ENCODE peak calls at places on chromosomes 3 and 15, in five cellular contexts. S is cardiac fibroblast, M is chondrocyte, T is IMR-90, K is PC-9. Q is an unnamed sample.

GRCh38 chr3:38651153-38651789 is 1.8 kb upstream of the SCN5A start:
- DNase-seq in S (peak; percentile 61), M (no peak), T (peak; percentile 52), K (no peak), Q (peak; percentile 52)

GRCh38 chr15:49438970-49439631 is 16.1 kb downstream of the FGF7 start:
- DNase-seq in S (no peak), M (no peak), T (no peak), K (no peak), Q (no peak)

GRCh38 chr3:155393316-155393715 is 99.8 kb upstream of the STRIT1 start:
- DNase-seq in S (no peak), M (no peak), T (no peak), K (no peak), Q (no peak)

GRCh38 chr3:177658354-177658753 is 461.1 kb upstream of the TBL1XR1 start:
- DNase-seq in S (no peak), M (no peak), T (no peak), K (no peak), Q (no peak)

GRCh38 chr3:113241292-113242033 is 30.1 kb downstream of the BOC start:
- DNase-seq in S (peak; percentile 19), M (no peak), T (peak; percentile 22), K (no peak), Q (no peak)

GRCh38 chr3:103977417-103977816 is 1389.3 kb upstream of the ALCAM start:
- DNase-seq in S (no peak), M (no peak), T (no peak), K (no peak), Q (no peak)

GRCh38 chr3:50010959-50011358 is 71.0 kb downstream of the RBM6 start:
- DNase-seq in S (peak; percentile 49), M (no peak), T (peak; percentile 62), K (no peak), Q (no peak)

GRCh38 chr3:62597481-62597880 is 224.1 kb upstream of the FEZF2 start:
- DNase-seq in S (no peak), M (no peak), T (no peak), K (no peak), Q (no peak)

GRCh38 chr15:46309914-46310313 is 675.1 kb downstream of the SQOR start:
- DNase-seq in S (no peak), M (no peak), T (no peak), K (no peak), Q (no peak)

DNA sequence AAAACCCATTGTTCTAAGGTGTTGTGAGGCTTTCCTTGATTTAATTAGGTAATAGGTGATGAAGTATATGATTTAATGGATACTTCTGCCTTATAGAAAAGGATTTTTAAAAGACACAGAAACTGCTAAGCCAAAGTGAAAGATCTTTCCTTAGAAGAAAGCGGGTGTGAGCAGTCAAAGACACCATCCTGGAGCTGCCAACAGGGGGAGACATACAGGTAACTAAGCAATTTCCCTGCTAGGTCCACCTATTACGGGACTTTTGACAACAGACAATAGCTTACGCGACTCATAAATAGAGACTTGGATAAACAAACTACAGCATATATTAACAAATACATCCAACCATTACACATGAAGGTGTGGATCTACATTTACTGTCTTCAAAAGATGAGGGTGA is 669.5 kb downstream of the SQOR start:
- DNase-seq in S (peak; percentile 13), M (no peak), T (no peak), K (no peak), Q (no peak)
- TF ChIP-seq CTCF in S (peak; percentile 31), M (peak; percentile 61), T (peak; percentile 20), K (peak; percentile 70), Q (peak; percentile 64)

GRCh38 chr15:40052604-40053003 is 13.6 kb upstream of the SRP14 start:
- DNase-seq in S (no peak), M (no peak), T (no peak), K (peak; percentile 43), Q (no peak)

GRCh38 chr15:40054746-40055575 is 16.0 kb upstream of the SRP14 start:
- DNase-seq in S (peak; percentile 33), M (no peak), T (peak; percentile 82), K (peak; percentile 96), Q (no peak)

GRCh38 chr15:40051616-40052415 is 12.8 kb upstream of the SRP14 start:
- DNase-seq in S (no peak), M (no peak), T (no peak), K (no peak), Q (no peak)

GRCh38 chr15:40054056-40054745 is 15.2 kb upstream of the SRP14 start:
- DNase-seq in S (no peak), M (no peak), T (peak; percentile 31), K (no peak), Q (no peak)

DNA sequence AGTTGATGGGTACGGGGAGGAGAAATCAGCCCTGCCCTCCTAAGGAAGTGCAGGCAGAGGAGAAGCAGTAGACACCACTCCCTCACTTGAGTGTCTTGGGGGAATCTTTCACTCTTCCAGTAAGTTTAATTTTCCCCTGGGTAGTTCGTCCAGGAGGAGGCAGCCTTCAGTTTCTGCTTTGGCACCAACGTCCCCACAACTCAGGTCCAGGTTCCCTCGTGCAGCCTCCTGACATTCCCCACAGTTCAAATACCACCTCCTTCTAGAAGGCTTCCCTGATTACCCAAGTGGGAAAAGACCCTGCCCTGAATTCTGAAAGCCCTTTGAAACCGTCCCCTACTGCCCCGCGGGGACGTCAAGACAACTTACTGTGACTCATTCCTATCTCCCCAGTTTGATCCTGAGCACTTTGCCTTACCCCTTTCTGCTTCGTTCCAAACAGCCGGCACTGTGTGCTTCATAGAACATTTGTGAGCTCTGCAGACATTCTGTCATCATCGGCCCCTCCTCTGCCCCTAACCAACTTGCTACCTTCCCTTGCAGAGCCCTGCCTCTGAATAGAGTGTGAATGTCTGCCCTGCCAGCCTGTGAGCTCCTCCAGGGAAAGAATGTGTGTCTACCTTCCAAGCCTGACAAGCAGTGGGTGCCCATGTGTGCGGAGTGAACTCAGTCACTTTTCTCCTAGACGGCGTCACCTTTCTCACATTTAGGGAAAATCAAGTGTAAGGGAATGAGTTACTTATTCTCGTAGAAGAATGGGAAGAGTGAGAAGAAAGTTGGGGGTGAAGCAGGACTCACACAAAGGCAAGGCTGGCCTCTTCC is 14.5 kb upstream of the SRP14 start:
- DNase-seq in S (no peak), M (no peak), T (no peak), K (no peak), Q (no peak)
- TF ChIP-seq CTCF in S (no peak), M (peak; percentile 63), T (no peak), K (no peak), Q (no peak)

GRCh38 chr3:45832691-45833090 is 9.2 kb downstream of the LZTFL1 start:
- DNase-seq in S (peak; percentile 35), M (no peak), T (peak; percentile 16), K (no peak), Q (no peak)
- TF ChIP-seq CTCF in S (no peak), M (peak; percentile 71), T (peak; percentile 40), K (peak; percentile 52), Q (peak; percentile 52)

DNA sequence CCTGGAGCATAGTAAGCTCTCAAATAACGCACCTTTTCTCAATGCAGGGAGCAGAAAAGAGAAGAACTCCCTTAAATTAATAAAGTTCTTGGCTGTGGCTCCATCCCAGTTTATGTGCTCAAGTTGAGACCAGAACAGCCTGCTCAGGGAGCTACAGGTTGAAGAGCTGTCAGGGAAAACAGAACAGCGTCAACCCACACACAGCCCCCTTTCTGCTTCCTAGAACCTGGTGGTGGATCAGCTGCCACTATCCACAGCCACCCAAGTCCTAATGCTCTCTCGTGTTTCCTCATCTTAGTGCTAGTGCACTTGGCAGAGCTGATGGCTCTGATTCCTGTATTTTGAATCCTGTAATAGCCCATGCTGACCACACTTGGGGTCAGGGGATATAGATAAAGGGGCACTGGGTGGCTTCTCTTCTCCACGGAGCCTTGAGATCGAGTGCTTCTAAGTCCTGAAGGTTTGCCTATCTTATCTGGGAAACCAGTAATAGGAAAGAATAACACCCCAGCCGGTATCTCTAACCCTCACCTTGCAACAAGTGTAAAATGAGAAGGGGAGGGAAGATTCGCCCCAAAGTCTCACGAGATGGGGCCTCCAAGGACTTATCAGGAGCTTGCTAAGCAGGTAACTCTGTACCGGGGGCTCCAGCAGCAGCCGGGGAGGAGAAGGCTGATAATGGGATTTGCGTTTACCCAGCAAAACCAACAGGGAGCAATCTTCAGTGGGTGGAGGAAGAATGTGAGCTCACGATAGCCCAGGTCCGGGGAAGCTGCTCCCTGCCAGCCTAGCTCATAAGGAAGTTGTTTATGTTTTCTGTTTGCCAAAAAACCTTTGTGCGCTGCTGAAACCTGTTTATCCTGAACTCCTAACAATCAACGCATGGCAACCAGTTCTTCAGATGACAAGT is 136.2 kb upstream of the ICE2 start:
- DNase-seq in S (no peak), M (no peak), T (no peak), K (peak; percentile 78), Q (no peak)
- TF ChIP-seq CTCF in S (no peak), M (no peak), T (no peak), K (no peak), Q (no peak)

DNA sequence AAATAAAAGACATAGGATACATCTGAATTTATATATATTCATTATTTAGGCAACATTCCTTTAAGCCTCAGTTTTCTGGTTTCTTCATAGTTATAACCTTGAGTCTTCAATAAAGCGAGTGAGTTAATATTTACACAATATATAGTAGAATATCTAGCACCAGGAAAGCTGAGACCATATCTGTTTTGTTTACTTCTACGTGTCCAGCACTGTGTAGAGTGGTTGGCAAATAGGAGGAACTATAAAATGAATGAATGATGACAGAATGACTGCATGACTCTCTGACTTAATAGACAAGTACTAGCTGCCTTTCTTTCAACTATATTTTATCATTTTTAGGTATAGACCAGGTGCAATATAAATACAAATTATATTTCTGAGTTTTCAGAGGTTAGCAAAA is 197.8 kb upstream of the RBMS3 start:
- DNase-seq in S (no peak), M (no peak), T (no peak), K (no peak), Q (no peak)
- TF ChIP-seq CTCF in S (no peak), M (no peak), T (no peak), K (no peak), Q (no peak)

GRCh38 chr15:74382004-74382816 is 14.8 kb upstream of the CYP11A1 start:
- DNase-seq in S (peak; percentile 83), M (no peak), T (peak; percentile 75), K (peak; percentile 62), Q (peak; percentile 82)

GRCh38 chr15:74384566-74385441 is 17.4 kb upstream of the CYP11A1 start:
- DNase-seq in S (peak; percentile 70), M (no peak), T (no peak), K (peak; percentile 72), Q (no peak)

GRCh38 chr15:74385442-74386132 is 18.1 kb upstream of the CYP11A1 start:
- DNase-seq in S (no peak), M (no peak), T (no peak), K (no peak), Q (no peak)

GRCh38 chr15:74383286-74383685 is 15.8 kb upstream of the CYP11A1 start:
- DNase-seq in S (no peak), M (no peak), T (no peak), K (no peak), Q (no peak)

DNA sequence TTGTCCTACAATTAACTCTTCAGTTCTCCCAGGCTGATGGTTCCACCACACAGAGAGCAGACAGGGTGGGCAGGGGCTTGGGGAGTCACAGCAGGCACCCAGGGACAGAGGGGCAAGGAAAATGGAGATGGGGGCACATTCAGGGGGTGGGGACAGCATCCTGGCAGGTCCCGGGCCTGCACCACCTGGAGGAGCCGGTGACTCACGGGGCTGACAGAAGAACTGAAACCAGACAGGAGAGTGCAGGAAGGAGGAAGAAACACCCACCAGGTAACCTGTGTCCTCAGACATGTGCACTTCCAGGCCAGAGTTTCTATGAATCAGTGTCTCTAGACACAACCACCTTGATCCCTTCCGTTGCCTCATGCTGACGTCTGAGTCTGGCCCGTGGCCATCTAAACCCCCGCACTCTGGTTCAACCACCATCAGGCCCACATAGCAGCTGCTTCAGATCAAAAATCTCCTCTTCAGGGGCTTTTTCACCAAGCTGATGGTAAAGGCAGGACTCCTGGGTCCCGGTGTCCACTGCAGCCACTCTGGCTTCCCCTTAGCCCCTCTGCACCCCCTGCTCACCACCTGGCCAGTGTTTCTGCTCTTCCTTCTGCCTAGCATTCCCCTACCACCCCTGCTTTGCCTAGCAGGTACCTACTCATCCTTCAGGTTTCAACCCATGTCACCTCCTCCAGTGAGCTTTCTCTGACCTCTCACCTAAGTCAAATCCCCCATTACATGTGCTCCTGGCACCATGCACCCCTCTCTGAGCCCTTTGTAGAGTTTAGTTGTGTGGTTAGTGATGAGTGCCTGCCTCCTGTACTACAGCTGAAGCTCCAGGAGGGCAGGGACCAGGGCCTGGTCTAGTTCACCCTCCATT is 16.5 kb upstream of the CYP11A1 start:
- DNase-seq in S (peak; percentile 58), M (no peak), T (peak; percentile 84), K (peak; percentile 81), Q (no peak)
- TF ChIP-seq CTCF in S (no peak), M (no peak), T (no peak), K (no peak), Q (no peak)